ENCODE peak calls at places on chromosomes 13 and 19, in four cellular contexts. One of them, this sample, is unnamed.
A peak's percentile ranks its signal among the peaks of the same experiment; 100 is the strongest.

GRCh38 chr13:52848455-52849190 is at the start of gene PCDH8:
- DNase-seq in stomach: no peak
- DNase-seq in BE2C: peak; percentile 94
- DNase-seq in upper lobe of right lung: no peak
- DNase-seq in this sample: no peak

GRCh38 chr19:12913011-12913561 is 6.0 kb downstream of the SYCE2 start:
- DNase-seq in stomach: peak; percentile 77
- DNase-seq in BE2C: peak; percentile 77
- DNase-seq in upper lobe of right lung: peak; percentile 76
- DNase-seq in this sample: peak; percentile 87

GRCh38 chr19:55695511-55696290 is 20.7 kb downstream of the EPN1 start:
- DNase-seq in stomach: no peak
- DNase-seq in BE2C: no peak
- DNase-seq in upper lobe of right lung: peak; percentile 42
- DNase-seq in this sample: peak; percentile 57

GRCh38 chr13:106344318-106344717 is 191.1 kb downstream of the EFNB2 start:
- DNase-seq in stomach: no peak
- DNase-seq in BE2C: no peak
- DNase-seq in upper lobe of right lung: no peak
- DNase-seq in this sample: no peak

GRCh38 chr19:31312004-31312403 is 37.2 kb downstream of the TSHZ3 start:
- DNase-seq in stomach: no peak
- DNase-seq in BE2C: no peak
- DNase-seq in upper lobe of right lung: no peak
- DNase-seq in this sample: no peak

GRCh38 chr19:18879579-18880373 is 16.2 kb downstream of the CERS1 start:
- DNase-seq in stomach: peak; percentile 71
- DNase-seq in BE2C: peak; percentile 75
- DNase-seq in upper lobe of right lung: no peak
- DNase-seq in this sample: peak; percentile 77

GRCh38 chr13:106471957-106472543 is 63.4 kb downstream of the EFNB2 start:
- DNase-seq in stomach: peak; percentile 68
- DNase-seq in BE2C: peak; percentile 79
- DNase-seq in upper lobe of right lung: no peak
- DNase-seq in this sample: no peak

GRCh38 chr13:90800082-90800746 is 547.3 kb upstream of the MIR17HG start:
- DNase-seq in stomach: no peak
- DNase-seq in BE2C: peak; percentile 92
- DNase-seq in upper lobe of right lung: peak; percentile 65
- DNase-seq in this sample: no peak

GRCh38 chr19:46746281-46746965 is at the start of gene STRN4:
- DNase-seq in stomach: peak; percentile 67
- DNase-seq in BE2C: peak; percentile 71
- DNase-seq in upper lobe of right lung: peak; percentile 81
- DNase-seq in this sample: no peak

GRCh38 chr19:8090932-8091331 is 38.4 kb downstream of the CCL25 start:
- DNase-seq in stomach: no peak
- DNase-seq in BE2C: no peak
- DNase-seq in upper lobe of right lung: no peak
- DNase-seq in this sample: no peak

GRCh38 chr19:28522545-28522922 is 690.4 kb downstream of the UQCRFS1 start:
- DNase-seq in stomach: no peak
- DNase-seq in BE2C: no peak
- DNase-seq in upper lobe of right lung: no peak
- DNase-seq in this sample: no peak

GRCh38 chr19:51338563-51339312 is 3.2 kb downstream of the VSIG10L start:
- DNase-seq in stomach: peak; percentile 87
- DNase-seq in BE2C: peak; percentile 92
- DNase-seq in upper lobe of right lung: peak; percentile 93
- DNase-seq in this sample: peak; percentile 91

GRCh38 chr19:51339313-51339686 is 2.6 kb downstream of the VSIG10L start:
- DNase-seq in stomach: no peak
- DNase-seq in BE2C: no peak
- DNase-seq in upper lobe of right lung: no peak
- DNase-seq in this sample: no peak

GRCh38 chr19:51337141-51337860 is 4.6 kb downstream of the VSIG10L start:
- DNase-seq in stomach: no peak
- DNase-seq in BE2C: no peak
- DNase-seq in upper lobe of right lung: no peak
- DNase-seq in this sample: no peak

GRCh38 chr19:51339687-51340656 is 2.0 kb downstream of the VSIG10L start:
- DNase-seq in stomach: peak; percentile 99
- DNase-seq in BE2C: peak; percentile 99
- DNase-seq in upper lobe of right lung: peak; percentile 100
- DNase-seq in this sample: peak; percentile 100

GRCh38 chr19:51337861-51338562 is 3.9 kb downstream of the VSIG10L start:
- DNase-seq in stomach: no peak
- DNase-seq in BE2C: no peak
- DNase-seq in upper lobe of right lung: no peak
- DNase-seq in this sample: no peak
- TF ChIP-seq CTCF in stomach: no peak
- TF ChIP-seq CTCF in BE2C: no peak
- TF ChIP-seq CTCF in upper lobe of right lung: no peak
- TF ChIP-seq CTCF in this sample: no peak

GRCh38 chr13:48723168-48723567 is 69.4 kb downstream of the CYSLTR2 start:
- DNase-seq in stomach: no peak
- DNase-seq in BE2C: no peak
- DNase-seq in upper lobe of right lung: no peak
- DNase-seq in this sample: no peak
- H3K9me3 ChIP-seq in stomach: peaks cover 17% of the 10 kb centered on the region
- H3K9me3 ChIP-seq in BE2C: peaks cover 5% of the 10 kb centered on the region
- H3K9me3 ChIP-seq in upper lobe of right lung: peaks cover under 1% of the 10 kb centered on the region
- H3K9me3 ChIP-seq in this sample: peaks cover 11% of the 10 kb centered on the region

DNA sequence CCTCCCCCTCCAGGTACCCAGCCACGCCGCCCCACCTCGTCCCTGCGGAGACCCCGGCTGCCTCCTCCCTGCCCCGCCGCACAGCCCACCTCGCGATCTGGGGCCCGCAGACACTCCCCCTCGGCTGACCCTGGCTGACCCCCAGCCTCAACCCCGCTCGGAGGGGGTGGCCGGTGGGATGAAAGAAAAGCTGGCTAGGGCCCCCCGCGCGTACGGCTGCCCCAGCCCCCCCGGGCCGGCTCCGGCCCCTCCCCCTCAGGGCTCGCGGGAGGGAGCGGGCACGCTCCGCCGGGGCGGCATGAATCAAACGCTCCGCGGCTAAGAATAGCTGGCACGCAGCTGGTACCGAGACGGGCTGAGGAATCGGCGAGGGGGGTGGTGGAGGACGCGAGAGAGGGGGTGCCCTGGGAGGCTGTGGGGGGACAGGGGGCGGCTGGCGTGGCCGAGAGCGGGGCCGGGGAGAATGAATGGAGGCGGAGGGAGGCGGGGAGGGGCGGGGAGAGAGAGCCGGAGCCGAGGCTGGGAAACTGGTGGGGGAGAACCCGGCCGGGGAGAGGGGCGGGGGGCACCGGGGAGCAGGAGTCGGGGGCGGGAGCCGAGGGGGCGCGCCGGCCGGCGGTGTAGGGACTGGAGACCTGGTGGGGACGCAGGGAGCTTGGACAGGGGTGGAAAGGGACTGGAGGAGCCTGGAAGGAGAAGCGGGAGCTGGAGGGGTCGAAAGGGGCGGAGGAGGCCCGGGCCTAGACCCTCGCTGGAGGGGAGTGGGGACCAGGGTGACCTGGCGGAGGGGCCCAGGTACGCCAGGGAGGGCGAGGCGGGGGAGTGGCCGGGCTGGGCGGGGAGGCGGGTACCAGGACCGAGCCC is 1.1 kb downstream of the SHANK1 start:
- DNase-seq in stomach: no peak
- DNase-seq in BE2C: no peak
- DNase-seq in upper lobe of right lung: no peak
- DNase-seq in this sample: no peak
- H3K4me3 ChIP-seq in stomach: peak overlapping the region; percentile 31
- H3K4me3 ChIP-seq in BE2C: no peak overlapping the region
- H3K4me3 ChIP-seq in upper lobe of right lung: peak overlapping the region; percentile 21
- H3K4me3 ChIP-seq in this sample: peak overlapping the region; percentile 51

DNA sequence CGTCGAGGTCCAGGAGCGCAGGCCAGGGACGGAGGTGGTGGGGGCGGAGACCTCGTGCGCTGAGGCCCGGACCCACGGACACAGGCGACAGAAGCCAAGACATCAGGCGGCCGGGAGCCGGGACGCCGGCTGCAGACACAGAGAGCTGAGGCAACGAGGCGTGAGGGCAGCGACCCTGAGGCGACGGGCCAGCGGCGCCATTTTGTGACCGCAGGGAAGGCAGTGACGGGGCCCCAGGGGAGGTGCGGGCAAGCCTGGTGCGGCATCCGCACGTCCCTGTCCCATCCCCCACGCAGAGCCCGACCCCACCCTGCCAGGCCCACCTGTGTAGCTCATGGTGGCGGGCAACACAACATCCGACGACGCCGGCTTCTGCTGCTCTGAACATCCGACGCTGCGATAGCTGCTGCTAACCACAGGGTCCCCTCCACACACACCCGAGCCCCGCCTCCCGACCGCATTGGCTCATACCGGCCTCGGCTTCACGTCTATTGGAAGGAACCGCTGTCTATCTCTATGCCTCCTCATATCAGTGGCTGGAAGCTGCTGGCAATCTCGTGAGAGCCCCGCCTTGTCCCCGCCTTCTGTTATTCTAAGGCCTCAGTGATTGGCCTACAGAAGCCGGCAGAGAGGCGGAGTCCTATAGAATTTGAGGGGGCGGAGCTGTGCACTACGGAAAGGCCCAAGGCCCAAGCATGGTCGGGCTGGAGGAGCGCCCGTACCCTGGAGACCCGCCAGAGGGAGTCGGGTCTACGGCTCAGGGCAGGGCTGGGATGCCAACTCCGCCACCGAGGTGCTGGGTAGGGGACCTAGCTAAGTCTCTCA is at the start of gene AKAP8L:
- DNase-seq in stomach: peak; percentile 99
- DNase-seq in BE2C: peak; percentile 99
- DNase-seq in upper lobe of right lung: peak; percentile 98
- DNase-seq in this sample: peak; percentile 100
- TF ChIP-seq CTCF in stomach: peak; percentile 42
- TF ChIP-seq CTCF in BE2C: peak; percentile 77
- TF ChIP-seq CTCF in upper lobe of right lung: peak; percentile 71
- TF ChIP-seq CTCF in this sample: peak; percentile 49